ENCODE peak calls at places on chromosome 12, in four cellular contexts. X is sciatic nerve; P is NCI-H1092 treated with DMSO at 0.1 percent for 48 hours; R is activated CD4-positive, CD25-positive, alpha-beta regulatory T cell. L is an unnamed sample.

GRCh38 chr12:123550700-123551099 is 17.2 kb upstream of the RILPL1 start:
- DNase-seq in X (no peak), R (no peak), P (no peak), L (no peak)

GRCh38 chr12:81224626-81225025 is 146.7 kb downstream of the ACSS3 start:
- DNase-seq in X (no peak), P (no peak), R (no peak), L (no peak)

GRCh38 chr12:9742665-9743064 is 9.8 kb upstream of the CLECL1 start:
- DNase-seq in X (no peak), R (peak; percentile 40), P (no peak), L (no peak)

GRCh38 chr12:50686406-50686805 is 77.5 kb upstream of the ATF1 start:
- DNase-seq in X (no peak), P (no peak), R (no peak), L (no peak)

GRCh38 chr12:99746538-99746937 is 99.0 kb downstream of the GARIN6 start:
- DNase-seq in P (no peak), X (no peak), R (no peak), L (no peak)

GRCh38 chr12:6996040-6996441 is 22.2 kb downstream of the LPCAT3 start:
- DNase-seq in R (no peak), X (no peak), P (no peak), L (no peak)

GRCh38 chr12:41286426-41286825 is 98.3 kb downstream of the PDZRN4 start:
- DNase-seq in X (no peak), P (peak; percentile 49), R (no peak), L (no peak)

GRCh38 chr12:14936224-14936861 is 2.0 kb downstream of the ERP27 start:
- DNase-seq in P (no peak), X (no peak), R (no peak), L (no peak)

GRCh38 chr12:48788522-48788851 is 402 bp downstream of the ADCY6 start:
- DNase-seq in R (no peak), X (no peak), P (no peak), L (no peak)

GRCh38 chr12:120999191-121000120 is 16.8 kb downstream of the C12orf43 start:
- DNase-seq in X (no peak), R (no peak), P (no peak), L (no peak)

GRCh38 chr12:79883216-79883615 is 51.7 kb downstream of the PPP1R12A start:
- DNase-seq in R (no peak), P (no peak), X (no peak), L (no peak)

GRCh38 chr12:107411792-107412535 is 273.6 kb upstream of the PWP1 start:
- DNase-seq in X (no peak), P (no peak), R (no peak), L (no peak)

GRCh38 chr12:132561784-132562156 is 48.6 kb downstream of the LRCOL1 start:
- DNase-seq in R (no peak), X (no peak), P (no peak), L (no peak)

GRCh38 chr12:85697003-85697402 is 139.2 kb downstream of the RASSF9 start:
- DNase-seq in X (no peak), R (no peak), P (no peak), L (no peak)

GRCh38 chr12:19190292-19191031 is 60.9 kb downstream of the PLEKHA5 start:
- DNase-seq in R (no peak), X (no peak), P (no peak), L (no peak)

GRCh38 chr12:111409403-111410228 is 3.9 kb downstream of the SH2B3 start:
- DNase-seq in R (no peak), X (no peak), P (no peak), L (no peak)

L was measured in suprapubic skin.